ENCODE peak calls at places on chromosomes 11 and 22, in four cellular contexts. D is PC-3, T is IMR-90, U is keratinocyte. M is an unnamed sample.

GRCh38 chr11:69497221-69497787 is 15.8 kb downstream of the LINC01488 start:
- DNase-seq in D (peak), T (peak), U (no peak), M (peak)

GRCh38 chr11:120235024-120235628 is 4.8 kb upstream of the POU2F3 start:
- DNase-seq in D (peak), T (peak), U (no peak), M (peak)

GRCh38 chr11:41301023-41301422 is 158.4 kb downstream of the LRRC4C start:
- DNase-seq in D (peak), T (no peak), U (no peak), M (no peak)

GRCh38 chr11:18633256-18634139 is 644 bp downstream of the SPTY2D1 start:
- DNase-seq in D (no peak), T (peak), U (no peak), M (no peak)

GRCh38 chr11:1222491-1223345 is at the start of gene MUC5B:
- DNase-seq in D (peak), T (no peak), U (no peak), M (peak)

GRCh38 chr11:21464601-21465193 is 728.2 kb upstream of the ANO5 start:
- DNase-seq in D (no peak), T (no peak), U (no peak), M (no peak)

GRCh38 chr22:37197451-37198289 is 9.6 kb upstream of the C1QTNF6 start:
- DNase-seq in D (peak), T (peak), U (peak), M (peak)

GRCh38 chr11:69356703-69357457 is 62.9 kb downstream of the MYEOV start:
- DNase-seq in D (no peak), T (no peak), U (no peak), M (no peak)

GRCh38 chr11:35304393-35304790 is 115.0 kb downstream of the SLC1A2 start:
- DNase-seq in D (peak), T (peak), U (no peak), M (peak)

GRCh38 chr11:19419813-19420212 is 179.1 kb upstream of the E2F8 start:
- DNase-seq in D (peak), T (peak), U (no peak), M (peak)

GRCh38 chr11:57646756-57647303 is 2.9 kb downstream of the YPEL4 start:
- DNase-seq in D (no peak), T (no peak), U (no peak), M (no peak)

GRCh38 chr11:122634507-122634906 is 21.0 kb upstream of the UBASH3B start:
- DNase-seq in D (peak), T (peak), U (no peak), M (peak)

GRCh38 chr11:35364101-35364780 is 55.1 kb downstream of the SLC1A2 start:
- DNase-seq in D (peak), T (peak), U (no peak), M (peak)

GRCh38 chr22:35347462-35347861 is 33.4 kb upstream of the HMOX1 start:
- DNase-seq in D (no peak), T (no peak), U (no peak), M (no peak)

GRCh38 chr11:31109446-31109845 is 260.1 kb downstream of the DCDC1 start:
- DNase-seq in D (no peak), T (no peak), U (no peak), M (no peak)

GRCh38 chr11:84687433-84687832 is 939.7 kb downstream of the DLG2 start:
- DNase-seq in D (peak), T (no peak), U (no peak), M (no peak)

GRCh38 chr11:95242202-95242989 is 11.4 kb upstream of the SESN3 start:
- DNase-seq in D (no peak), T (no peak), U (no peak), M (no peak)

GRCh38 chr11:133762538-133762937 is 82.8 kb downstream of the SPATA19 start:
- DNase-seq in D (no peak), T (no peak), U (no peak), M (no peak)

GRCh38 chr22:38203090-38203810 is 1.5 kb downstream of the MAFF start:
- DNase-seq in D (peak), T (peak), U (no peak), M (peak)

GRCh38 chr11:108965602-108966001 is 300.7 kb downstream of the DDX10 start:
- DNase-seq in D (no peak), T (peak), U (no peak), M (no peak)

GRCh38 chr11:80841716-80842115 is 1400.9 kb upstream of the TENM4 start:
- DNase-seq in D (peak), T (no peak), U (no peak), M (no peak)

GRCh38 chr11:125410091-125410490 is 86.0 kb downstream of the FEZ1 start:
- DNase-seq in D (no peak), T (no peak), U (peak), M (no peak)

GRCh38 chr11:62370743-62371440 is 33.6 kb downstream of the ASRGL1 start:
- DNase-seq in D (no peak), T (no peak), U (no peak), M (no peak)

GRCh38 chr11:120517390-120518315 is 6.1 kb downstream of the GRIK4 start:
- DNase-seq in D (no peak), T (peak), U (no peak), M (peak)

GRCh38 chr11:18368236-18368635 is 26.1 kb upstream of the LDHA start:
- DNase-seq in D (no peak), T (peak), U (no peak), M (no peak)

GRCh38 chr11:100546714-100547113 is 140.4 kb upstream of the ARHGAP42 start:
- DNase-seq in D (peak), T (peak), U (peak), M (peak)
- H3K27ac ChIP-seq in D (no peak), T (no peak), U (no peak), M (no peak)

DNA sequence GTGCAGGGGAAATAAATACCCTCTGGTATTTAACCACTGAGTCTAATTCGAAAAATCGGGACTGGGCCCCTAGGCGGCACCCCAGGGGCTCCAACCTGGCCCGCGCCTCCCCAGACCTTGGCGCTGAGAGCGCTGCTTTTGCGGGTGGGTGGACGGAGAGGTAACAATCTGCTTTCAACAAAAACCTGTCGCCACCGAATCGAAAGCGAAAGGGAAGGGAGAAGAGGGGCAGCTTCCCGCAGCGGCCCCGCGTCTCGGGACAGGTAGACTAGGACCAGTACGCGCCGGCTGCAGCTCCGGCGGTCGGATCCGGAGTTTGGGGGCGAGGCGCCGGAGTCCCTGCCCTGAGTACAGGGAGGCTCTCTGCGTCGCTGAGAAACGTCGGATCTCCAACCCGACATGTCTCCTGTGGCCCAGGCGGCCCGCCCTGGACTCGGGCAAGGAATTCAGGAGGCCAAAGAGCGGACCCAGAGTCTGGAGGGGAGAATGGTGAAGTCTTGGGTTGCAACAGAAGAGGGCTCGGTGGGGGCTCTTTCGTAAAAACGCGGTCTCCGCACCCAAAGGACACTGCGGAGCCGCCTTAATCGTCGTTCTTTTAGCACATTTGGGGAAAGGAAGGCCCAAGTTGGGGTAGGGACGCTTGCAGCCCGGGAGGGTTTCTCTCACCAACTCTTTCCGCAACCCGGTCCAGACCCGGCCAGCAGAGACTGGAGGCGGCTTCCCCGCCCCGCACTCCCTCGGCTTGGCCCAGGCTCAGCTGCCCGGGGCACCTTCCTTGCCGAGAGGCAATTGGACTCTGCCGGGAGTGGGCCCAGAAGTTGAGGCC is 4.1 kb downstream of the ALX4 start:
- DNase-seq in D (no peak), T (no peak), U (no peak), M (no peak)
- TF ChIP-seq CTCF in D (no peak), T (no peak), U (no peak), M (no peak)

GRCh38 chr22:21754523-21755128 is 19.0 kb upstream of the YPEL1 start:
- DNase-seq in D (no peak), T (peak), U (no peak), M (no peak)

GRCh38 chr22:21758056-21758455 is 22.5 kb upstream of the YPEL1 start:
- DNase-seq in D (no peak), T (no peak), U (no peak), M (no peak)

GRCh38 chr22:21752276-21752675 is 16.7 kb upstream of the YPEL1 start:
- DNase-seq in D (no peak), T (no peak), U (no peak), M (no peak)

GRCh38 chr22:21755855-21756284 is 20.3 kb upstream of the YPEL1 start:
- DNase-seq in D (peak), T (peak), U (no peak), M (no peak)

DNA sequence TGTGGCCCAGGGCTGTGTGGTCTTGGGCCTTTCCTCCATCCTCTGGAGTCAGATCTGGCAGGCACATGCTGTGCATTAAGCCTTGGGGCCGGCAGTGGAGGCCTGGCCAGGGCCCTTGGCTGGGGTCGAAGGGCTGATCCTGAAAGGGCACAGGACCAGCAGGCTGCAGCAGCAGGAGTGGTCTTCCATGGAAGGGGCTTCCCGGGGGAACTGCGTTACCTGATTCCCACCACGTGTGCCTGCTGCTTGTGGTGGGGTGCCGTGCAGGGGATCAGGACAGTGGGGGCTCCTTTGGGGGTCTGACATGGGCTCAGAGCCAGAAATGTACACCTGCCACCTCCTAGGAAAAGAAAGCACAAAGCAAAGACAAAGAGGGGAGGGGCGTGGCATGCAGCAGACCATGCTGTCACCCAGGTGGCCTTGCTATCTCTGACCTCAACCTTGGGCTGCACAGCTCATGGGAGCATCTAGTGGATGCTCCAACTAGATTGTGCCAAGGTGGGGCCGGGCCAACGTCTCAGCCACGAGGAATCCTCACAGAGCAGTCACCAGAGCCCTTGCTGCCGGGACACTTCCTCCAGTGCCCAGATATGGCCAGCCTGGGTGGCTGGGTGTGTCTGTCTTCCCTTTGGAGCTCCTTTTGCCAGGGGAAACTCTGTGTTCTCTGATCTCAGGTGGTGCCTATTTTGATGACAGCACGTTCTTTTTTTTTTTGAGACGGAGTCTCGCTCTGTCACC is 17.9 kb upstream of the YPEL1 start:
- DNase-seq in D (no peak), T (no peak), U (no peak), M (no peak)
- H3K4me2 ChIP-seq in D (no peak), T (no peak), U (no peak), M (no peak)

DNA sequence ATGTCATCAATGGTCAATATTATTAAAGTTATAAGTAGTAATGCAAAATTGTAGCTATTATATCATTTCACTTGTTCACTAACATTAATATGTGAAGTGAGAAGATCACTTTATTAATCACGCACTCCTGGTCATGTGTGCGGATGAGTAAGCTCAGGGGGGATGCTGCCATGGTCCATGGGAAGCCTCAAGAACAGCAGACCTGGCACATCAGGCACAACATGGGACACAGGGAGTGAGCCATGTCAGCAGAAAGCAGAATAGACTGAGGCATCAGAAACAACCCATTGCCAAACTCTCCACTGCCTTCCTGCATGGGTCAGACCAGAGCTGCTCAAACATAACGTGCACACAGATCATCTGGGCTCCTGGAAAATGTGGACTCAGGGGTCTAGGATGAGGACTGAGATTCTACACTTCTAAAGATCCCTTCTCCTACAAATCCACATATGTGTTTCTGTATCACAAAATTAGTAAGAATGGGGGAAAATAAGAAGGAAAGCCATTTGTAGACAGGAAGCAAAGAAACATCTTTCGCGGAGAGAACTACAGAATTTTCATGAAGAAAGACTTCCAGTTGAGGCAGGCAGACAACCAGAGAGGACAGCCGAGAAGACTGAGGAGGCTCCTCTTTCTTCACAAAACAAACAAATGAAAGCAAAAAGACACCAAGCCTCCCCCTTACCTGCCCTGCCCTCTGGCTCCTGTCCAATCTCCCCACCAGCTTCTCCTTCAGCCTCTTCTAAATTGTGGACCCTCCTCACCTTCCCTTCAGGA is 63.7 kb upstream of the VPREB1 start:
- DNase-seq in D (no peak), T (no peak), U (no peak), M (no peak)
- H3K27ac ChIP-seq in D (no peak), T (no peak), U (no peak), M (no peak)

GRCh38 chr11:74094393-74094792 is 76.4 kb downstream of the C2CD3 start:
- DNase-seq in D (peak), T (no peak), U (no peak), M (no peak)

GRCh38 chr11:74092425-74092824 is 78.4 kb downstream of the C2CD3 start:
- DNase-seq in D (no peak), T (no peak), U (no peak), M (no peak)

GRCh38 chr11:74091549-74091948 is 79.3 kb downstream of the C2CD3 start:
- DNase-seq in D (no peak), T (no peak), U (no peak), M (no peak)

GRCh38 chr11:74086242-74086884 is 77.5 kb upstream of the UCP3 start:
- DNase-seq in D (no peak), T (no peak), U (no peak), M (no peak)

DNA sequence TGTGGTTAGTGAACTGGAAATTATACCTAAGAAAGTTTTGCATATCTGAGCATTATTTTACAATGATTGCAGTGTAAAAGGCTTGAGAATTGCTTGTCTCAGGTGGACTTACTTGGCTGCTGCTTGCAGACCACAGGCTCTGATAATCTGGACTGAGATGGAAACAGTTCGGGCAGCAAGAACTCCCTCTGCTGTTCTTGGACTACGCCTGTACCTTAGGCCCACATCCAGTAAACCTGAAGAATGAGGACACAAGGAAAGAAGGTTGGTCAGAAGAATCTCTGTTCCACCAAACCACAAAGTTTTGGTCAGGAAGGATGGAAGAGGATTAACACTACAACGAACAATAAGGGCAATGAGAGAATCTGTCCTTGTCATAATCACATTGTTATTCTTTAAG is 80.1 kb downstream of the C2CD3 start:
- DNase-seq in D (peak), T (peak), U (no peak), M (no peak)
- TF ChIP-seq CTCF in D (peak), T (peak), U (no peak), M (peak)

GRCh38 chr11:78350646-78351165 is 66.9 kb downstream of the GAB2 start:
- DNase-seq in D (no peak), T (peak), U (no peak), M (no peak)

GRCh38 chr11:78349114-78349513 is 68.5 kb downstream of the GAB2 start:
- DNase-seq in D (no peak), T (no peak), U (no peak), M (no peak)

GRCh38 chr11:78350101-78350645 is 67.4 kb downstream of the GAB2 start:
- DNase-seq in D (no peak), T (peak), U (no peak), M (peak)

GRCh38 chr11:78351193-78351592 is 66.4 kb downstream of the GAB2 start:
- DNase-seq in D (no peak), T (no peak), U (no peak), M (no peak)

GRCh38 chr11:78349614-78350013 is 68.0 kb downstream of the GAB2 start:
- DNase-seq in D (no peak), T (peak), U (no peak), M (no peak)
- H3K4me2 ChIP-seq in D (no peak), T (peak), U (no peak), M (peak)

GRCh38 chr11:47184711-47185304 is 1.4 kb downstream of the PACSIN3 start:
- DNase-seq in D (no peak), T (no peak), U (no peak), M (no peak)

GRCh38 chr11:47182380-47182779 is 3.9 kb downstream of the PACSIN3 start:
- DNase-seq in D (no peak), T (no peak), U (no peak), M (no peak)

GRCh38 chr11:47183031-47183856 is 3.0 kb downstream of the PACSIN3 start:
- DNase-seq in D (no peak), T (no peak), U (no peak), M (no peak)

GRCh38 chr11:47185305-47186075 is 744 bp downstream of the PACSIN3 start:
- DNase-seq in D (peak), T (peak), U (peak), M (peak)

DNA sequence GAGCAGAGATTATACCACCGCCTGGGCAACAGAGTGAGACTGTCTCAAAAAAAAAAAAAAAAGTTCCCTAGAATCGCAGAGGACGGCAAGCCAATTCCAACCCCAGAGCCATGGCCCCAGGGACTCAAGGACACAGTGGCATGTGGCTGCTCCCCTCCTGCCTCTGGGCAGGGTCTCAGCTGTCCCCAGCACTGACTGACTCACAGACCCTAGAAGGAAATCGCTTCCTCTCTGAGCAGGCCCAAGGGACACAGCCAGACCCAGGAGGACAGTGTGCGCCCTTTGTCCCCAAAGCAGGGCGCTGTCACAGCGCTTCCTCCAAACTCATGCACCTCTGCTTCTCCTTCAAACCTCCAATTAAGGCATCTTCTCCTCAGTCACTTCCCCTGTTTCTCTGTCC is 2.3 kb downstream of the PACSIN3 start:
- DNase-seq in D (no peak), T (no peak), U (no peak), M (no peak)
- H3K27ac ChIP-seq in D (no peak), T (no peak), U (no peak), M (no peak)

GRCh38 chr11:46119352-46120216 is 1.7 kb downstream of the PHF21A start:
- DNase-seq in D (peak), T (peak), U (no peak), M (peak)

GRCh38 chr11:46116007-46116711 is 5.1 kb downstream of the PHF21A start:
- DNase-seq in D (no peak), T (no peak), U (no peak), M (no peak)

GRCh38 chr11:46120361-46120710 is 918 bp downstream of the PHF21A start:
- DNase-seq in D (no peak), T (no peak), U (no peak), M (no peak)

GRCh38 chr11:46119053-46119351 is 2.3 kb downstream of the PHF21A start:
- DNase-seq in D (no peak), T (no peak), U (no peak), M (no peak)

GRCh38 chr11:46117842-46118241 is 3.4 kb downstream of the PHF21A start:
- DNase-seq in D (no peak), T (no peak), U (no peak), M (no peak)
- TF ChIP-seq CTCF in D (peak), T (peak), U (no peak), M (peak)

DNA sequence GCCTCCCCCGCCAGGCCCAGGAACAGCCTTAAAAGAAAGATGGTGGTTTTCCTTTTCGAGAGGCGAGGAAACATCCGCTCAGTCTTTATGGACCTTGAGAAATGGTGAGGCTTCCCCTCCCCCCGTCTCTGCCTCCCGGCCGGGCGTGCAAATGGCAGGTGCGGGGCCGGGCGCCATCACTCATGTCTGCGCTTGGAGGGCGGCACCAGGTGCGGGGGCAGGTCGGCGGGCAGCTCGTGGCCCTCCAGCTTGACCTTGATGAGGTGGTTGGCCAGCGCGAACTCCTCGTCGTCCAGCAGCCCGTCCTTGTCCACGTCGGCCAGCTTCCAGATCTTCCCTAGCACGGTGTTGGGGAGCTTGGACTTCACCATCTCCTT is 9.7 kb upstream of the CDC42BPG start:
- DNase-seq in D (no peak), T (no peak), U (no peak), M (no peak)
- H3K4me2 ChIP-seq in D (peak), T (no peak), U (no peak), M (peak)